ENCODE peak calls at places on chromosomes 2 and 18, in five cellular contexts. One of them, this sample, is unnamed. For H3K27me3, the result is how much of the 10 kb centered on the place peaks cover.

GRCh38 chr2:45123521-45124191 is 114.4 kb upstream of the SIX2 start:
- DNase-seq in AG04450: no peak
- DNase-seq in pancreas: no peak
- DNase-seq in colonic mucosa: no peak
- DNase-seq in Peyer's patch: no peak
- DNase-seq in this sample: no peak

GRCh38 chr18:13216732-13217465 is 1.7 kb upstream of the LDLRAD4 start:
- DNase-seq in AG04450: no peak
- DNase-seq in pancreas: peak
- DNase-seq in colonic mucosa: peak
- DNase-seq in Peyer's patch: peak
- DNase-seq in this sample: no peak

GRCh38 chr2:33212151-33212550 is 264.3 kb upstream of the RASGRP3 start:
- DNase-seq in AG04450: peak
- DNase-seq in pancreas: no peak
- DNase-seq in colonic mucosa: no peak
- DNase-seq in Peyer's patch: no peak
- DNase-seq in this sample: peak

GRCh38 chr2:24903527-24904103 is 16.4 kb downstream of the ADCY3 start:
- DNase-seq in AG04450: no peak
- DNase-seq in pancreas: no peak
- DNase-seq in colonic mucosa: no peak
- DNase-seq in Peyer's patch: no peak
- DNase-seq in this sample: no peak

GRCh38 chr2:9638532-9638931 is 7.7 kb upstream of the YWHAQ start:
- DNase-seq in AG04450: peak
- DNase-seq in pancreas: peak
- DNase-seq in colonic mucosa: peak
- DNase-seq in Peyer's patch: peak
- DNase-seq in this sample: peak

GRCh38 chr18:12034241-12035100 is 53.2 kb downstream of the IMPA2 start:
- DNase-seq in AG04450: no peak
- DNase-seq in pancreas: no peak
- DNase-seq in colonic mucosa: peak
- DNase-seq in Peyer's patch: no peak
- DNase-seq in this sample: no peak

GRCh38 chr2:42934568-42935258 is 142.3 kb upstream of the HAAO start:
- DNase-seq in AG04450: no peak
- DNase-seq in pancreas: no peak
- DNase-seq in colonic mucosa: no peak
- DNase-seq in Peyer's patch: no peak
- DNase-seq in this sample: no peak

GRCh38 chr2:7792031-7792651 is 874.9 kb downstream of the RNF144A start:
- DNase-seq in AG04450: no peak
- DNase-seq in pancreas: peak
- DNase-seq in colonic mucosa: no peak
- DNase-seq in Peyer's patch: no peak
- DNase-seq in this sample: no peak

GRCh38 chr18:23719634-23720201 is 30.5 kb downstream of the LAMA3 start:
- DNase-seq in AG04450: peak
- DNase-seq in pancreas: no peak
- DNase-seq in colonic mucosa: no peak
- DNase-seq in Peyer's patch: no peak
- DNase-seq in this sample: peak

GRCh38 chr2:61470122-61470951 is 550 bp downstream of the USP34 start:
- DNase-seq in AG04450: peak
- DNase-seq in pancreas: peak
- DNase-seq in colonic mucosa: peak
- DNase-seq in Peyer's patch: peak
- DNase-seq in this sample: peak

GRCh38 chr2:79910643-79911042 is 393.9 kb downstream of the LRRTM1 start:
- DNase-seq in AG04450: no peak
- DNase-seq in pancreas: no peak
- DNase-seq in colonic mucosa: no peak
- DNase-seq in Peyer's patch: no peak
- DNase-seq in this sample: no peak

GRCh38 chr2:10963155-10963554 is 51.4 kb downstream of the KCNF1 start:
- DNase-seq in AG04450: no peak
- DNase-seq in pancreas: no peak
- DNase-seq in colonic mucosa: no peak
- DNase-seq in Peyer's patch: no peak
- DNase-seq in this sample: no peak

GRCh38 chr2:157857881-157858280 is 18.2 kb downstream of the ACVR1 start:
- DNase-seq in AG04450: no peak
- DNase-seq in pancreas: no peak
- DNase-seq in colonic mucosa: no peak
- DNase-seq in Peyer's patch: no peak
- DNase-seq in this sample: no peak

GRCh38 chr2:96909651-96910050 is 39.8 kb upstream of the SEMA4C start:
- DNase-seq in AG04450: no peak
- DNase-seq in pancreas: no peak
- DNase-seq in colonic mucosa: no peak
- DNase-seq in Peyer's patch: no peak
- DNase-seq in this sample: no peak

GRCh38 chr2:66435963-66436362 is 1.0 kb downstream of the MEIS1 start:
- DNase-seq in AG04450: no peak
- DNase-seq in pancreas: no peak
- DNase-seq in colonic mucosa: no peak
- DNase-seq in Peyer's patch: no peak
- DNase-seq in this sample: no peak

GRCh38 chr2:217218269-217219140 is 358.6 kb upstream of the TNP1 start:
- DNase-seq in AG04450: no peak
- DNase-seq in pancreas: no peak
- DNase-seq in colonic mucosa: no peak
- DNase-seq in Peyer's patch: no peak
- DNase-seq in this sample: peak

GRCh38 chr2:7845332-7845731 is 836.5 kb upstream of the ID2 start:
- DNase-seq in AG04450: no peak
- DNase-seq in pancreas: no peak
- DNase-seq in colonic mucosa: no peak
- DNase-seq in Peyer's patch: no peak
- DNase-seq in this sample: peak

GRCh38 chr18:3816601-3817363 is 366.8 kb downstream of the TGIF1 start:
- DNase-seq in AG04450: peak
- DNase-seq in pancreas: no peak
- DNase-seq in colonic mucosa: no peak
- DNase-seq in Peyer's patch: no peak
- DNase-seq in this sample: peak

GRCh38 chr2:127504552-127505460 is 21.5 kb downstream of the IWS1 start:
- DNase-seq in AG04450: no peak
- DNase-seq in pancreas: no peak
- DNase-seq in colonic mucosa: no peak
- DNase-seq in Peyer's patch: no peak
- DNase-seq in this sample: peak

GRCh38 chr2:86046985-86047384 is 58.7 kb downstream of the POLR1A start:
- DNase-seq in AG04450: no peak
- DNase-seq in pancreas: no peak
- DNase-seq in colonic mucosa: no peak
- DNase-seq in Peyer's patch: no peak
- DNase-seq in this sample: no peak

DNA sequence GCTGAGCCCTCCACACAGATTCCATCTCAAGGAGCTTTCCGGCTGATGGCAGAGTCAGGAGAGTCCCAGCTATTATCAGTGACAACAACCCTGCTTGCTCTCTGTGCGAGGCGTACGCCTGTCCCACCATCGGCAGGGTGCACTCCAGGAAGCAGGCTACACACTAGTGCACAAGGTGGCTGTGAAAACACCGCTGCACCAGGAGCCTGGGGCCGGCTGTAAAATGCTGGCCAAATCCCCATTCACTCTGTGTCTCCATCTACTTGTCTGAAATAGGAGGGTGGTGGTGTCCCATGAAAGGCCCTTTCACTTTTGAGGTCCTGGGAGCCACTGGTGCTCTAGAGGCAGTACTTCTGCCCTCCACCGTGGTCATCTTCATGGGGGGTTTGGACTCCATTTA is 183.2 kb upstream of the SMAD2 start:
- DNase-seq in AG04450: no peak
- DNase-seq in pancreas: no peak
- DNase-seq in colonic mucosa: no peak
- DNase-seq in Peyer's patch: no peak
- DNase-seq in this sample: no peak
- H3K4me3 ChIP-seq in AG04450: no peak
- H3K4me3 ChIP-seq in pancreas: no peak
- H3K4me3 ChIP-seq in colonic mucosa: no peak
- H3K4me3 ChIP-seq in Peyer's patch: no peak
- H3K4me3 ChIP-seq in this sample: no peak

GRCh38 chr2:241868661-241869081 is 858 bp upstream of the RTP5 start:
- DNase-seq in AG04450: no peak
- DNase-seq in pancreas: no peak
- DNase-seq in colonic mucosa: no peak
- DNase-seq in Peyer's patch: no peak
- DNase-seq in this sample: no peak
- H3K27me3 ChIP-seq in AG04450: under half
- H3K27me3 ChIP-seq in pancreas: under half
- H3K27me3 ChIP-seq in colonic mucosa: under half
- H3K27me3 ChIP-seq in Peyer's patch: under half
- H3K27me3 ChIP-seq in this sample: under half

GRCh38 chr2:151792589-151792988 is 35.6 kb downstream of the ARL5A start:
- DNase-seq in AG04450: no peak
- DNase-seq in pancreas: no peak
- DNase-seq in colonic mucosa: no peak
- DNase-seq in Peyer's patch: no peak
- DNase-seq in this sample: no peak
- H3K27ac ChIP-seq in AG04450: no peak
- H3K27ac ChIP-seq in pancreas: no peak
- H3K27ac ChIP-seq in colonic mucosa: no peak
- H3K27ac ChIP-seq in Peyer's patch: no peak
- H3K27ac ChIP-seq in this sample: no peak

GRCh38 chr18:31497711-31498449 is at the start of gene DSG2:
- DNase-seq in AG04450: no peak
- DNase-seq in pancreas: peak
- DNase-seq in colonic mucosa: peak
- DNase-seq in Peyer's patch: peak
- DNase-seq in this sample: no peak
- H3K4me3 ChIP-seq in AG04450: peak
- H3K4me3 ChIP-seq in pancreas: peak
- H3K4me3 ChIP-seq in colonic mucosa: peak
- H3K4me3 ChIP-seq in Peyer's patch: peak
- H3K4me3 ChIP-seq in this sample: peak

DNA sequence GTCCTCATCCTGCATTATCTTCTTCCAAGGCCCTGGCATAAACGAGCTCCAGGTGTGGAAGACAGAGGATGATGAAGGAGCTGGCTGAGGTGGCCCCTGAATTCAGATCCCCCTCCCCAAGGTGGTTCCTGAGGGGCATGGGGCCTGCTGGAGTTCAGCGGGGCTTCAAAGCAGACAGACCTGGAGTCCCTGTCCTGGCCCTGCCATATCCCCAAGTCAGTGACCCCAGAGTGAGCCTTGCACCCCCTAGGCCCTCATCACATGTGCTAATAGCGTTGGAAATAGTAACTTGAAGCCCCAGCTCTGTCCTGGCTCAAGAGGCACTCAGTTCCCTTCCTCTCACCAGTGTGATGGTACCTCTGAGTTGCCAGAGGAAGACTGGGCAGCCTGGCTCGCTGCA is 172.9 kb downstream of the GALNT1 start:
- DNase-seq in AG04450: no peak
- DNase-seq in pancreas: no peak
- DNase-seq in colonic mucosa: no peak
- DNase-seq in Peyer's patch: no peak
- DNase-seq in this sample: no peak
- H3K27me3 ChIP-seq in AG04450: under half
- H3K27me3 ChIP-seq in pancreas: under half
- H3K27me3 ChIP-seq in colonic mucosa: under half
- H3K27me3 ChIP-seq in Peyer's patch: under half
- H3K27me3 ChIP-seq in this sample: under half

DNA sequence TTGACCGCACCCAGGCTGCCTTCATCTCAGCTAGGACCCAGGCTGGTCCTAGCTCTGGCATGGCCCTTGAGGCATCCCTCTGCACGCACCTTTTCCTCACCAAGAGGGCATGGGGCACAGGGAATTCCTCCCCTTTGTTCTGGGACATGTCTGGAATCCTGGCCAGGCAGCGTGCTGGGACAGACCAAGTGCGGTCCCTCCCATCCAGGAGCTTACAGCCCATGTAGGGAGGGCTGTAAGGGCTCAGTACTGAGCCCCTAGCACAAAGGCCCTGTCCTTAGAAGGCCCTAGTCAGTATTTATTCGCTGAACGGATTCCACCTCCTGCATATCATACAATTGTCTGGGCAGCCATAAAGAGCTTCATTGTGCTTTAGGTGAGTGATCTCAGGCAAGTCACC is 3.0 kb downstream of the TMEM37 start:
- DNase-seq in AG04450: no peak
- DNase-seq in pancreas: no peak
- DNase-seq in colonic mucosa: no peak
- DNase-seq in Peyer's patch: peak
- DNase-seq in this sample: no peak
- H3K27ac ChIP-seq in AG04450: no peak
- H3K27ac ChIP-seq in pancreas: peak
- H3K27ac ChIP-seq in colonic mucosa: peak
- H3K27ac ChIP-seq in Peyer's patch: peak
- H3K27ac ChIP-seq in this sample: no peak

GRCh38 chr2:232488097-232488711 is 570 bp upstream of the ECEL1 start:
- DNase-seq in AG04450: no peak
- DNase-seq in pancreas: no peak
- DNase-seq in colonic mucosa: no peak
- DNase-seq in Peyer's patch: peak
- DNase-seq in this sample: no peak

GRCh38 chr2:232486558-232487384 is 863 bp downstream of the ECEL1 start:
- DNase-seq in AG04450: no peak
- DNase-seq in pancreas: no peak
- DNase-seq in colonic mucosa: no peak
- DNase-seq in Peyer's patch: peak
- DNase-seq in this sample: no peak

GRCh38 chr2:232488721-232489300 is 1.2 kb upstream of the ECEL1 start:
- DNase-seq in AG04450: no peak
- DNase-seq in pancreas: no peak
- DNase-seq in colonic mucosa: no peak
- DNase-seq in Peyer's patch: peak
- DNase-seq in this sample: no peak

GRCh38 chr2:232485757-232486557 is 1.7 kb downstream of the ECEL1 start:
- DNase-seq in AG04450: no peak
- DNase-seq in pancreas: no peak
- DNase-seq in colonic mucosa: no peak
- DNase-seq in Peyer's patch: peak
- DNase-seq in this sample: no peak

DNA sequence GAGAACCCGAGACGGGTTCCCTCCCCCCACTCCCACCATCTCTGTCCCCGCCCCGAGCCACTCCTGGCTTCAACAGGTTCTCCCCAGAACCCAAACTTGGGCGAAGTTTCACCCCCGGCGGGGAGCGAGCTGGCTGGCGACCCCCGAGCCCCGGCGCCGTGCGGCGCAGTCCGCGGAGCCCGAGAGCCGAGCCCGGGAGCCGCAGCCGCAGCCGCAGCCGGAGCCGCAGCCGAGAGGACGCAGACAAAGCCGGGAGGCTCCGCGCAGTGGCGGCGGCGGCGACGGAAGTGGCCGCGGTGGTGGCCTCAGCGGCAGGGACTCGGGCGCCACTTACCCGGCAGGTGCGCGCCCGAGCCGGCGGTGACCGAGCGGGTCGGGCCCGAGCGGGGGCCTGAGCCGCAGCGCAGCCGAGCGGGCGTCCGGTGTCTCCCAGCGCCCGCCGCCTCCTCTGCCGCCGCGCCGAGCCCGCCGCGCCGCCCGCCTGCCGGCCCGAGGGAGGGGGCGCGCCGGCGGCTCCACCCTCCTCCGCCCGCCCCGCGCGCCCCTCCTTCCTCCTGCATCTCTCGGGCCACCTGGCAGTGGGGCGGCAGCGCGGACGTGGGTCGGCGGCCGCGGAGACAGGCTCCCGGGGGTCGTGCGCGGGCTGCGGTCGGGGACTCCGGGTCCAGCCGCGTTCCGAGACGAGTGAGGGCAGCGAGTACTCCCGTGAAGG is at the start of gene ECEL1:
- DNase-seq in AG04450: no peak
- DNase-seq in pancreas: no peak
- DNase-seq in colonic mucosa: no peak
- DNase-seq in Peyer's patch: peak
- DNase-seq in this sample: no peak
- H3K4me3 ChIP-seq in AG04450: no peak
- H3K4me3 ChIP-seq in pancreas: no peak
- H3K4me3 ChIP-seq in colonic mucosa: no peak
- H3K4me3 ChIP-seq in Peyer's patch: peak
- H3K4me3 ChIP-seq in this sample: no peak

This sample was measured in brain microvascular endothelial cell.